ENCODE peak calls at places on chromosomes 11 and 22, in nine cellular contexts. E is upper lobe of right lung, K is GM23338, L is pancreas, F is colonic mucosa, G is kidney, P is ovary, R is esophagus squamous epithelium, T is Peyer's patch. U is an unnamed sample. For H3K36me3 and H3K4me1, the result is how much of the 10 kb centered on the place peaks cover.

GRCh38 chr11:61737131-61737530 is 15.3 kb upstream of the MYRF start:
- DNase-seq in E (no peak), K (peak), L (no peak), F (no peak), G (no peak), P (no peak), R (no peak), T (no peak), U (no peak)

GRCh38 chr22:32596471-32596870 is 121.9 kb downstream of the FBXO7 start:
- DNase-seq in E (no peak), K (no peak), L (no peak), F (no peak), G (no peak), P (no peak), R (no peak), T (no peak), U (no peak)

GRCh38 chr22:30253205-30253852 is 6.8 kb upstream of the LIF start:
- DNase-seq in E (peak), K (no peak), L (peak), F (peak), G (peak), P (peak), R (no peak), T (peak), U (no peak)

GRCh38 chr11:85685131-85685819 is 720 bp downstream of the CCDC89 start:
- DNase-seq in E (peak), K (no peak), L (no peak), F (no peak), G (peak), P (peak), R (no peak), T (peak), U (no peak)

GRCh38 chr22:27430799-27431480 is 370.6 kb downstream of the MN1 start:
- DNase-seq in E (no peak), K (no peak), L (no peak), F (no peak), G (no peak), P (no peak), R (no peak), T (no peak), U (no peak)

GRCh38 chr11:73317373-73317772 is 9.3 kb downstream of the ARHGEF17 start:
- DNase-seq in E (peak), K (no peak), L (no peak), F (peak), G (peak), P (peak), R (no peak), T (no peak), U (no peak)

GRCh38 chr11:7585816-7586215 is 72.0 kb downstream of the PPFIBP2 start:
- DNase-seq in E (no peak), K (no peak), L (no peak), F (no peak), G (no peak), P (no peak), R (no peak), T (no peak), U (no peak)

GRCh38 chr11:43708776-43709175 is 28.2 kb downstream of the HSD17B12 start:
- DNase-seq in E (no peak), K (peak), L (no peak), F (no peak), G (no peak), P (no peak), R (no peak), T (no peak), U (no peak)

DNA sequence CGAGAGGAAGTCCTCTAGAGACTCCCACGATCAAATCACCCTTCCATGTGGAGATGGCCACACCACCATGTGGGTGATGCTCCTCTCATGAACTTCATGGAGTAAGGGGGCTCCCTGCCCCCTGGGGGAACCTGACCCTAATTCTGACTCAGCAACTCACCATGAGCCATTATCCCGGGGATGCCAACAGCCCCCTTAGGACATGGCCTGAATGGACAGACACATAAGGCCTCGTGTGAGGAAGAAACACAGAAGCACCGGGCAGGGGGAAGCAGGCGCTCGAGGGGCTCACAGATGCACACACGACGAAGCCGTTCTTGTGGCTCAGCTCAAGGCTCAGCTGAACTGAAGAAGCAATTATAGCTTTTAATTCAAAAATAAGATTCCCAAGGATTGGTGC is 99.5 kb upstream of the BID start:
- DNase-seq in E (no peak), K (no peak), L (no peak), F (no peak), G (no peak), P (peak), R (no peak), T (no peak), U (no peak)
- H3K36me3 ChIP-seq in E (under half), K (under half), L (under half), F (under half), G (under half), P (under half), R (half or more), T (under half), U (under half)

DNA sequence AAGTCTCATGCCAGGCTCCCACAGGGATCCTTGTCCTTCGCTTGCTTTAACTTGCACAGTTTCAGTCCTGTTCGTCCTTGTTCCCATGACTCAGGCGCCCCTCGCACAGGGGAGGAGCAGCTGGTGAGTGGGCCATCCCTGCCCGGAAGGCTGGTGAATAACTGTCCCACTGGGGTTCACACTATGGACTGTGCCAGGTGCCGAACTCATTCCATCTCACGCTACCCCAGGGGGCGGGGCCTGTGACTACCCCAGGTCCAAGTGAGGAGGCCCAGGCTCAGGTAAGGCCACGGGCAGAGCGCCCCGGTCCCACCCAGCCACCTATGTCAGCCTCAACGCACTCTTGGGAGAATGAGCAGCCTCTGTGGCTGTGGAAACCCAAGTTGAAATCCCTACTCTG is 7.2 kb upstream of the CARD10 start:
- DNase-seq in E (no peak), K (no peak), L (no peak), F (no peak), G (peak), P (no peak), R (no peak), T (no peak), U (no peak)
- H3K4me3 ChIP-seq in E (no peak), K (no peak), L (no peak), F (no peak), G (no peak), P (no peak), R (no peak), T (no peak), U (no peak)

GRCh38 chr22:39802682-39803081 is 90.9 kb downstream of the ENTHD1 start:
- DNase-seq in E (no peak), K (no peak), L (no peak), F (no peak), G (no peak), P (no peak), R (no peak), T (peak), U (no peak)
- H3K4me1 ChIP-seq in E (under half), K (under half), L (under half), F (under half), G (under half), P (under half), R (under half), T (under half), U (under half)

GRCh38 chr11:77851513-77851912 is 30.6 kb downstream of the AAMDC start:
- DNase-seq in E (no peak), K (no peak), L (no peak), F (no peak), G (no peak), P (no peak), R (no peak), T (no peak), U (no peak)
- H3K36me3 ChIP-seq in E (under half), K (under half), L (under half), F (under half), G (under half), P (under half), R (half or more), T (under half), U (under half)

GRCh38 chr11:117953029-117953671 is 23.9 kb upstream of the TMPRSS13 start:
- DNase-seq in E (no peak), K (no peak), L (no peak), F (no peak), G (no peak), P (no peak), R (no peak), T (no peak), U (no peak)
- H3K4me3 ChIP-seq in E (no peak), K (no peak), L (no peak), F (no peak), G (no peak), P (no peak), R (no peak), T (no peak), U (no peak)

GRCh38 chr22:43921361-43921760 is 2.2 kb upstream of the PNPLA3 start:
- DNase-seq in E (no peak), K (no peak), L (no peak), F (no peak), G (no peak), P (no peak), R (no peak), T (no peak), U (no peak)
- H3K4me1 ChIP-seq in E (under half), K (under half), L (under half), F (under half), G (under half), P (under half), R (under half), T (under half), U (under half)

GRCh38 chr11:109609454-109610185 is 187.6 kb downstream of the C11orf87 start:
- DNase-seq in E (no peak), K (no peak), L (no peak), F (no peak), G (no peak), P (no peak), R (no peak), T (no peak), U (no peak)
- H3K36me3 ChIP-seq in E (under half), K (under half), L (under half), F (under half), G (under half), P (under half), R (under half), T (under half), U (under half)

DNA sequence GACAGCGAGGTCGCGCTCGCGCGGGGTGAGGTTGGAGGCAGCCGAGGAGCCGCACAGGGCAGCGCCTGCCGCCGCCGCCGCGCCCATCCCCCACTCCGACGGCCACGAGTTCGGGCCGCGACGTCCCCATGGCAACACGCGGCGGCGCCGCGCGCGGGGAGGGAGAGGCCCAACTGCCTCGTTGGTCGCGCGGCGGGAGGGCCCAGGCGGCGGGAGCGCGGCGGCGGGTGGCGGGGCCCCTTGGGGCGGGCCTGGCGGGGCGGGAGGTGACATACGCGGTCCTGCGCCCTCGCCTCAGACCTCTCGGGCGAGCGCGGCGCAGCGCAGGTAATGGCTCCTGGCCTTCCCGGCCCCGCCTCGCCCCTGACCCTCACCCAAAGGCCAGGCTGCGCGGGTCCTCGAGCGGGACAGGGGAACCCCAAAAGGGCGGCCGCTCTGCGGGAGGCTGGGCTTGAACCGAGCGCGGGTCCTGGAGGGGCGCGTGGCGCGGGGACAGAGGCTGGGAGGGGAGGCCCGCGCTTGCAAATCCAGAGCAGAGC is at the start of gene DEUP1:
- DNase-seq in E (peak), K (peak), L (peak), F (peak), G (peak), P (peak), R (no peak), T (peak), U (peak)
- H3K4me3 ChIP-seq in E (peak), K (peak), L (peak), F (peak), G (peak), P (peak), R (peak), T (peak), U (peak)

U was measured in right lobe of liver.